ENCODE peak calls at places on chromosome 15, in seven cellular contexts. B is fibroblast of lung; V is pancreas; O is CD8-positive, alpha-beta T cell; T is right lobe of liver; E is esophagus squamous epithelium; F is endothelial cell of umbilical vein. M is an unnamed sample.
A peak's percentile ranks its signal among the peaks of the same experiment; 100 is the strongest.

GRCh38 chr15:66252411-66253295 is 897 bp downstream of the MEGF11 start:
- DNase-seq in E (no peak), F (peak; percentile 41), B (peak; percentile 46), V (peak; percentile 89), T (peak; percentile 66), O (peak; percentile 45), M (no peak)

GRCh38 chr15:35827156-35827555 is 281.2 kb upstream of the DPH6 start:
- DNase-seq in T (no peak), V (no peak), F (peak; percentile 77), O (no peak), B (peak; percentile 52), E (no peak), M (no peak)

GRCh38 chr15:72784233-72784876 is 797 bp upstream of the ADPGK start:
- DNase-seq in V (no peak), F (peak; percentile 87), E (no peak), O (peak; percentile 50), B (peak; percentile 78), T (no peak), M (no peak)

GRCh38 chr15:93033434-93034045 is 55.5 kb downstream of the RGMA start:
- DNase-seq in V (peak; percentile 45), T (peak; percentile 11), O (no peak), B (no peak), E (no peak), F (no peak), M (no peak)

GRCh38 chr15:90893175-90894090 is 9.1 kb downstream of the FES start:
- DNase-seq in V (no peak), E (no peak), F (no peak), O (no peak), B (no peak), T (peak; percentile 15), M (peak; percentile 70)

GRCh38 chr15:90933310-90933709 is 961 bp upstream of the HDDC3 start:
- DNase-seq in V (no peak), T (no peak), E (no peak), B (no peak), O (no peak), F (no peak), M (no peak)

GRCh38 chr15:70362911-70363310 is 265.2 kb upstream of the TLE3 start:
- DNase-seq in V (peak; percentile 67), T (peak; percentile 44), B (peak; percentile 28), O (no peak), E (no peak), F (peak; percentile 38), M (peak; percentile 78)

GRCh38 chr15:63037996-63038720 is 4.4 kb upstream of the TPM1 start:
- DNase-seq in F (no peak), O (no peak), V (no peak), E (no peak), T (no peak), B (no peak), M (no peak)

GRCh38 chr15:40908095-40908494 is 13.8 kb downstream of the VPS18 start:
- DNase-seq in O (no peak), E (no peak), B (no peak), F (no peak), T (no peak), V (peak; percentile 50), M (no peak)

GRCh38 chr15:88467935-88468528 is 524 bp downstream of the MRPS11 start:
- DNase-seq in V (no peak), E (no peak), T (no peak), O (no peak), F (peak; percentile 39), B (no peak), M (no peak)

GRCh38 chr15:40367038-40367672 is 9.1 kb downstream of the DISP2 start:
- DNase-seq in O (no peak), B (no peak), E (no peak), T (peak; percentile 94), V (peak; percentile 86), F (no peak), M (no peak)

GRCh38 chr15:57444877-57445513 is 68.7 kb downstream of the CGNL1 start:
- DNase-seq in O (no peak), E (no peak), V (no peak), B (peak; percentile 56), T (no peak), F (peak; percentile 53), M (no peak)

GRCh38 chr15:26772588-26773484 is at the start of gene GABRB3:
- DNase-seq in O (no peak), E (no peak), F (no peak), B (peak; percentile 17), T (peak; percentile 57), V (peak; percentile 84), M (peak; percentile 80)

GRCh38 chr15:59388670-59389069 is 16.0 kb upstream of the MYO1E start:
- DNase-seq in B (peak; percentile 44), O (no peak), E (no peak), V (no peak), F (peak; percentile 11), T (no peak), M (no peak)

GRCh38 chr15:38354321-38354929 is 99.5 kb upstream of the FAM98B start:
- DNase-seq in E (no peak), B (peak; percentile 54), T (no peak), F (peak; percentile 80), V (no peak), O (peak; percentile 51), M (no peak)

GRCh38 chr15:29636921-29637320 is 185.3 kb downstream of the TJP1 start:
- DNase-seq in T (no peak), O (no peak), E (no peak), F (no peak), V (no peak), B (no peak), M (no peak)

GRCh38 chr15:70687432-70687831 is 75.9 kb downstream of the UACA start:
- DNase-seq in B (no peak), V (no peak), O (no peak), E (no peak), T (no peak), F (no peak), M (no peak)

GRCh38 chr15:40100133-40100946 is 8.3 kb downstream of the BMF start:
- DNase-seq in F (no peak), V (peak; percentile 59), O (no peak), E (no peak), T (no peak), B (no peak), M (peak; percentile 39)

GRCh38 chr15:63811942-63812341 is 21.8 kb downstream of the HERC1 start:
- DNase-seq in O (no peak), B (no peak), F (no peak), E (no peak), T (no peak), V (no peak), M (no peak)

GRCh38 chr15:38560456-38560926 is 4.1 kb downstream of the RASGRP1 start:
- DNase-seq in T (no peak), B (no peak), V (no peak), E (no peak), F (no peak), O (peak; percentile 25), M (no peak)

GRCh38 chr15:66986951-66987350 is 78.5 kb upstream of the SMAD3 start:
- DNase-seq in B (no peak), V (no peak), E (no peak), O (no peak), F (no peak), T (no peak), M (no peak)

GRCh38 chr15:87145686-87146085 is 1066.0 kb downstream of the AGBL1 start:
- DNase-seq in O (no peak), T (no peak), E (no peak), F (no peak), V (no peak), B (peak; percentile 45), M (no peak)

GRCh38 chr15:75666823-75667501 is 19.2 kb downstream of the SNX33 start:
- DNase-seq in V (no peak), E (peak; percentile 9), B (peak; percentile 99), F (peak; percentile 85), O (no peak), T (peak; percentile 30), M (peak; percentile 80)

GRCh38 chr15:62068071-62068786 is 1.5 kb downstream of the C2CD4A start:
- DNase-seq in O (peak; percentile 9), T (peak; percentile 63), E (no peak), F (peak; percentile 60), V (peak; percentile 84), B (peak; percentile 48), M (peak; percentile 94)

GRCh38 chr15:22979069-22979698 is 984 bp downstream of the CYFIP1 start:
- DNase-seq in E (no peak), F (peak; percentile 59), T (peak; percentile 80), B (peak; percentile 59), O (peak; percentile 24), V (peak; percentile 84), M (peak; percentile 92)

GRCh38 chr15:68542348-68542747 is 36.4 kb upstream of the CORO2B start:
- DNase-seq in O (no peak), B (no peak), T (no peak), E (no peak), F (no peak), V (no peak), M (no peak)
- TF ChIP-seq CTCF in O (no peak), B (no peak), T (no peak), E (no peak), F (no peak), V (no peak), M (no peak)

DNA sequence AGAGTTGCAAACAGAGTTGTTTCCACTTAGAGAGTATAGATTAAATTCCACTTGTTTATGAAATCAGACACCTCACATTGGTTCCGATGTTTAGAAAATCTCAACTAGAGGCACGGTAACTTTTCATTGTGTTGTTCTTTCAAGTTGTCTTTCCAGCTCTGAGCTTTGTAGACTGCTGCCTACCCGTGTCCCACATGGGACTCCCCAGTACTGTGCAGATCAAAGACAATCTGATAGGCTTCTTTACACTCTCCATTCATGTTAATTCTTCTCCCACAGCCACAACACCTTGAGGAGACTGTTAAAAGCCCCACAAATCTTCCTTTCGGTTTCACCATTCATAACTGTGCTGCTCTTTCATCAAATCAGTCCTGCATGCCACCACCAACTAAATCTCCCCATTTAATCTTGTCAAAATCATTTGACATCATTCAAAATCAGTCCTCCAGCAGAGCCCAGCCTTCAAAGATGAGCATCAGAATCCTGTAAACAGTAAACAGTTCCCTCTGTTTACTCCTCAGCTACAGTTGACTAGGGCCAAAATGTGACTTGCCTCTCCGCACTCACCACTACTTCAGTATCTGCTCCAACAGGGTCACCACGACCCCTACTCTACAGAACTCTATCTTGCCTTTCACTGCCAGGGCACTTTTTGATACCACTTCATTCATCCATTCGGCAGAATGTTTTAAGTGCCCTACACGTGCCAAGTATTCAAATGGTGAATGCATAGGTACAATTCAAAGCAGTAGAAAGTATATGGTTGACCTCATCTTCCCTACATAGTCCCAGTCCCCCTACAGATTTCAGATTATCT is 8.3 kb downstream of the ANXA2 start:
- DNase-seq in V (no peak), B (peak; percentile 13), T (no peak), E (no peak), F (no peak), O (no peak), M (no peak)
- H3K4me1 ChIP-seq in V (peaks cover 21% of the 10 kb centered on the region), B (peaks cover 37% of the 10 kb centered on the region), T (peaks cover 21% of the 10 kb centered on the region), E (peaks cover 41% of the 10 kb centered on the region), F (peaks cover 87% of the 10 kb centered on the region), O (peaks cover 6% of the 10 kb centered on the region), M (peaks cover 89% of the 10 kb centered on the region)

GRCh38 chr15:25134546-25134945 is 179.8 kb downstream of the SNRPN start:
- DNase-seq in T (no peak), O (no peak), V (no peak), F (peak; percentile 5), E (no peak), B (peak; percentile 26), M (no peak)
- TF ChIP-seq CTCF in T (no peak), O (no peak), V (no peak), F (peak; percentile 8), E (no peak), B (no peak), M (no peak)

DNA sequence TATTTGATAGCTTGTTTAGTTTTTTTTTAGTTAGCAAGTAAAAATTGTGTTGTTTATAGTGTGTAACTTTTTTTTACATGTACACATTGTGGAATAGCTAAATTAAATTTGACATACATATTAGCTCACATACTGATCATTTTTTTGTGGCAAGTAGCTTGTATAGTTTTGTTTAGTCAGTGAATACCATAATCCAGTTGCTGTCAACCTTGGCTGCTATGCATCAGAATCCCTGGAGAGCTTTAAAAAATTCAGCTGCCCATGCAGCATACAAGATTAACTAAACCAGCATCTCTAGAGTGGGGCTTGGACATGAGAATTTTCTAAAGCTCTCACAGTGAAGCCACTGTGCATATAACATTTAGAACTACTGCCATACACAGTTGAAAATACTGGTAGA is 54.0 kb downstream of the TMOD3 start:
- DNase-seq in F (no peak), O (no peak), B (peak; percentile 74), T (no peak), V (no peak), E (no peak), M (no peak)
- H3K4me1 ChIP-seq in F (peaks cover 24% of the 10 kb centered on the region), O (no peaks in the 10 kb centered on the region), B (peaks cover 20% of the 10 kb centered on the region), T (no peaks in the 10 kb centered on the region), V (peaks cover 12% of the 10 kb centered on the region), E (peaks cover 11% of the 10 kb centered on the region), M (peaks cover 25% of the 10 kb centered on the region)

M was measured in left lung.